ENCODE peak calls at places on chromosomes 4 and X, in five cellular contexts. F is DND-41; R is WERI-Rb-1; S is adrenal gland; K is CD8-positive, alpha-beta T cell. U is an unnamed sample.

GRCh38 chr4:181650033-181650825 is 593.0 kb upstream of the TENM3 start:
- DNase-seq in K (no peak), S (no peak), R (no peak), F (no peak), U (no peak)

GRCh38 chrX:10135561-10136399 is 21.0 kb upstream of the CLCN4 start:
- DNase-seq in F (peak), R (no peak), S (no peak), K (no peak), U (no peak)

GRCh38 chrX:119655125-119655524 is 37.8 kb downstream of the SEPTIN6 start:
- DNase-seq in F (no peak), R (no peak), K (peak), S (peak), U (no peak)

GRCh38 chrX:77422886-77423648 is 24.1 kb upstream of the FGF16 start:
- DNase-seq in R (peak), S (no peak), F (no peak), K (no peak), U (no peak)

GRCh38 chr4:56424176-56424575 is 11.2 kb downstream of the PPAT start:
- DNase-seq in F (no peak), R (no peak), K (no peak), S (no peak), U (no peak)

GRCh38 chrX:130118941-130119640 is 8.8 kb upstream of the ELF4 start:
- DNase-seq in R (no peak), S (no peak), F (no peak), K (no peak), U (no peak)

GRCh38 chr4:1594871-1595788 is 89.0 kb downstream of the FAM53A start:
- DNase-seq in R (peak), F (no peak), K (no peak), S (no peak), U (no peak)

GRCh38 chrX:135328421-135329005 is 19.2 kb downstream of the ETDC start:
- DNase-seq in R (no peak), K (no peak), F (no peak), S (no peak), U (no peak)

GRCh38 chr4:1323635-1324442 is 23.2 kb upstream of the UVSSA start:
- DNase-seq in R (no peak), K (no peak), F (no peak), S (no peak), U (no peak)

GRCh38 chr4:67483868-67484602 is 61.3 kb downstream of the CENPC start:
- DNase-seq in S (no peak), K (no peak), R (no peak), F (no peak), U (no peak)

GRCh38 chrX:843306-843705 is 212.7 kb downstream of the SHOX start:
- DNase-seq in F (no peak), S (no peak), R (no peak), K (no peak), U (no peak)

GRCh38 chrX:135087867-135088266 is 32.5 kb downstream of the ETDB start:
- DNase-seq in F (no peak), S (no peak), K (no peak), R (no peak), U (no peak)

GRCh38 chr4:7055990-7056325 is 11.9 kb downstream of the GRPEL1 start:
- DNase-seq in F (no peak), S (no peak), K (no peak), R (no peak), U (no peak)

GRCh38 chr4:84159767-84160166 is 339.3 kb downstream of the NKX6-1 start:
- DNase-seq in R (peak), F (no peak), S (no peak), K (no peak), U (no peak)

DNA sequence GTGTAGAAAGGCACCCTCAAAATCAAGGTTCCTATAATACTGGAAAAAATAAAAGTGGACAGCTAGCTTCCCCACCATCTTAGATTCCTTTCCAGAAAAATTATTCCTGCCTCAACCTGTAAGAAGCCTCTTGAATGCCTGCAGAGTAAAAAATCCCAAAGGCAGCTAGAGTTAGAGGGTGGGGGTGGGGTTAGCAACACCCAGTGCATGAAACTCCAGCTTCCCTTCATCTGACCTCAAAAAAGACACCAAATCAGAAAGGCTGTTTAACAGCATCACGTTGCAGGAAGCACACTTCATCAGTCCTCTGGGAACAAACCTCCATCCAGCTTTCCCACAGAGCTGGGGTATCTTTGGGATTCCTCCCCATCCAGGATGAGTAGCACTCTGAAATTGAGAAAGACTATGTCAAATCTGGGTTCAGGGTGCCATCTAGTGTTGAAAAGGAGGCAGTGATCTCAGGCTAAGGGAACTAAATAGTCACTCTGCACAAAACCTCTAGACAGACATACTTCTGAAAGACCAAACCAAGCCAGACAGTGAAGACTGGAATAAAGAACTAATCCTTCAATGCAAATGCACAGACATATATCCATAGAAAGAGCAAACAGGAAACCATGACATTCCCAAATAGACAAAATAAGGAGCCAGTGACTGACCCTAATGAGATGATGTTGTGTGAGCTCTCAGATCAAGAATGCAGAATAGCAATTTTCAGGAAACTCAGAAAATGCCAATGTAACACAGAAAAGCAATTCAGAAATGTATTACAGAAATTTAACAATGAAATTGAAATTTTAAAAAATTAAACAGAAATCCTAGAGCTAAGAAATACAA is 97.9 kb downstream of the ARHGEF9 start:
- DNase-seq in R (peak), F (peak), K (peak), S (no peak), U (no peak)
- TF ChIP-seq CTCF in R (peak), F (peak), K (peak), S (peak), U (peak)

GRCh38 chrX:153708415-153708814 is 15.8 kb downstream of the BCAP31 start:
- DNase-seq in F (peak), R (peak), K (peak), S (peak), U (peak)

GRCh38 chrX:153706799-153707198 is 17.4 kb downstream of the BCAP31 start:
- DNase-seq in R (no peak), F (no peak), S (no peak), K (no peak), U (no peak)

GRCh38 chrX:153709726-153710674 is 14.2 kb downstream of the BCAP31 start:
- DNase-seq in R (no peak), K (no peak), S (no peak), F (no peak), U (no peak)

GRCh38 chrX:153704021-153704526 is 16.3 kb downstream of the SLC6A8 start:
- DNase-seq in F (no peak), R (no peak), S (no peak), K (no peak), U (peak)

GRCh38 chrX:153707406-153707805 is 16.8 kb downstream of the BCAP31 start:
- DNase-seq in K (no peak), S (no peak), F (no peak), R (no peak), U (no peak)
- H3K27ac ChIP-seq in K (no peak), S (no peak), F (no peak), R (no peak), U (no peak)

GRCh38 chr4:9735515-9735914 is 45.9 kb upstream of the DRD5 start:
- DNase-seq in F (no peak), S (no peak), K (no peak), R (peak), U (no peak)
- TF ChIP-seq CTCF in F (no peak), S (no peak), K (no peak), R (peak), U (no peak)

GRCh38 chr4:76584235-76585152 is 149.5 kb downstream of the SHROOM3 start:
- DNase-seq in S (no peak), R (no peak), K (no peak), F (no peak), U (no peak)
- H3K27ac ChIP-seq in S (no peak), R (no peak), K (no peak), F (no peak), U (peak)

GRCh38 chr4:177380730-177381287 is 61.4 kb downstream of the AGA start:
- DNase-seq in F (no peak), K (no peak), S (no peak), R (peak), U (no peak)
- TF ChIP-seq CTCF in F (peak), K (no peak), S (no peak), R (peak), U (no peak)

GRCh38 chrX:13082286-13083065 is 38.1 kb upstream of the FAM9C start:
- DNase-seq in K (no peak), F (peak), S (no peak), R (no peak), U (no peak)
- H3K27ac ChIP-seq in K (peak), F (peak), S (no peak), R (no peak), U (no peak)

GRCh38 chr4:107666134-107666533 is 53.9 kb downstream of the PAPSS1 start:
- DNase-seq in F (no peak), R (no peak), K (no peak), S (no peak), U (no peak)
- TF ChIP-seq CTCF in F (peak), R (no peak), K (no peak), S (no peak), U (no peak)

U was measured in prostate gland.